ENCODE peak calls at places on chromosomes 13 and 19, in eight cellular contexts. I is CD8-positive, alpha-beta memory T cell; L is AG08395; X is activated CD8-positive, alpha-beta T cell treated with anti-CD3 and anti-CD28 coated beads for 36 hours; F is CMK; V is cerebellum; W is H9; U is effector CD4-positive, alpha-beta T cell. T is an unnamed sample.

GRCh38 chr13:78786399-78786879 is 127.5 kb upstream of the OBI1 start:
- DNase-seq in I (no peak), L (no peak), X (no peak), F (no peak), V (no peak), W (no peak), U (no peak), T (no peak)

GRCh38 chr19:50607874-50608785 is 31.6 kb downstream of the SYT3 start:
- DNase-seq in I (peak), L (peak), X (peak), F (peak), V (peak), W (peak), U (peak), T (peak)

GRCh38 chr19:28990522-28990921 is 222.4 kb downstream of the UQCRFS1 start:
- DNase-seq in I (no peak), L (no peak), X (no peak), F (no peak), V (peak), W (peak), U (no peak), T (peak)

GRCh38 chr19:12995596-12996541 is 594 bp downstream of the NFIX start:
- DNase-seq in I (no peak), L (peak), X (no peak), F (peak), V (no peak), W (no peak), U (no peak), T (peak)

GRCh38 chr19:39824143-39825092 is 9.5 kb downstream of the DYRK1B start:
- DNase-seq in I (peak), L (peak), X (peak), F (peak), V (peak), W (peak), U (peak), T (peak)

GRCh38 chr19:46487802-46488445 is 7.7 kb downstream of the PNMA8B start:
- DNase-seq in I (peak), L (peak), X (peak), F (no peak), V (peak), W (peak), U (peak), T (peak)

GRCh38 chr19:16828990-16829821 is at the start of gene SIN3B:
- DNase-seq in I (peak), L (peak), X (peak), F (peak), V (peak), W (peak), U (peak), T (peak)

GRCh38 chr13:99403458-99403971 is 96.3 kb upstream of the GPR183 start:
- DNase-seq in I (peak), L (no peak), X (peak), F (no peak), V (no peak), W (no peak), U (no peak), T (no peak)

GRCh38 chr13:46672338-46673090 is 119.5 kb downstream of the LRCH1 start:
- DNase-seq in I (no peak), L (no peak), X (no peak), F (no peak), V (no peak), W (no peak), U (no peak), T (peak)

GRCh38 chr19:954672-955494 is 29.0 kb downstream of the ARID3A start:
- DNase-seq in I (no peak), L (no peak), X (no peak), F (no peak), V (no peak), W (no peak), U (no peak), T (peak)

GRCh38 chr19:48896191-48896720 is 2.3 kb downstream of the TULP2 start:
- DNase-seq in I (peak), L (peak), X (peak), F (no peak), V (peak), W (peak), U (no peak), T (peak)

GRCh38 chr13:112079696-112080095 is 12.7 kb downstream of the SOX1 start:
- DNase-seq in I (no peak), L (no peak), X (no peak), F (no peak), V (no peak), W (no peak), U (no peak), T (no peak)

GRCh38 chr13:29577135-29578051 is 18.1 kb downstream of the SLC7A1 start:
- DNase-seq in I (no peak), L (no peak), X (no peak), F (no peak), V (peak), W (no peak), U (no peak), T (peak)

GRCh38 chr19:38650180-38650775 is 2.8 kb downstream of the ACTN4 start:
- DNase-seq in I (no peak), L (no peak), X (no peak), F (no peak), V (no peak), W (no peak), U (no peak), T (no peak)

GRCh38 chr13:26050568-26051230 is 1.1 kb downstream of the SHISA2 start:
- DNase-seq in I (no peak), L (no peak), X (peak), F (no peak), V (no peak), W (peak), U (no peak), T (no peak)

GRCh38 chr13:104253063-104253680 is 1187.0 kb upstream of the SLC10A2 start:
- DNase-seq in I (no peak), L (no peak), X (no peak), F (no peak), V (no peak), W (no peak), U (no peak), T (no peak)

GRCh38 chr19:33446918-33447293 is 73.4 kb downstream of the CEBPG start:
- DNase-seq in I (no peak), L (no peak), X (no peak), F (no peak), V (no peak), W (no peak), U (no peak), T (no peak)

GRCh38 chr19:982567-983170 is 1.5 kb upstream of the WDR18 start:
- DNase-seq in I (peak), L (peak), X (peak), F (peak), V (peak), W (peak), U (peak), T (peak)

GRCh38 chr13:40428354-40428753 is 238.1 kb downstream of the FOXO1 start:
- DNase-seq in I (no peak), L (no peak), X (no peak), F (no peak), V (no peak), W (no peak), U (no peak), T (no peak)

GRCh38 chr19:23916991-23917390 is 2.3 kb downstream of the ZNF726 start:
- DNase-seq in I (no peak), L (no peak), X (no peak), F (no peak), V (no peak), W (no peak), U (no peak), T (no peak)

T was measured in cerebellar cortex.